ENCODE peak calls at places on chromosomes 16 and 17, in nine cellular contexts. U is NCI-H1105 treated with DMSO at 0.1 percent for 48 hours; T is T-helper 2 cell; W is astrocyte of the spinal cord; E is activated naive CD4-positive, alpha-beta T cell treated with anti-CD3 and anti-CD28 coated beads for 36 hours; P is AML-193; S is upper lobe of right lung; O is endothelial cell; F is CD8-positive, alpha-beta T cell. M is an unnamed sample.

GRCh38 chr17:13523164-13523563 is 78.6 kb downstream of the HS3ST3A1 start:
- DNase-seq in S (no peak), U (no peak), E (no peak), W (no peak), T (no peak), F (no peak), O (no peak), P (no peak), M (no peak)

GRCh38 chr16:65754799-65755691 is 611.4 kb upstream of the CDH5 start:
- DNase-seq in U (no peak), S (no peak), T (no peak), F (no peak), E (no peak), W (no peak), O (no peak), P (no peak), M (no peak)

GRCh38 chr17:47413872-47414271 is 90.1 kb downstream of the EFCAB13 start:
- DNase-seq in E (no peak), P (no peak), F (no peak), O (no peak), T (no peak), W (no peak), U (no peak), S (no peak), M (no peak)

GRCh38 chr16:66872927-66873684 is 7.2 kb upstream of the PDP2 start:
- DNase-seq in U (peak), E (peak), W (peak), O (peak), T (peak), S (peak), F (peak), P (peak), M (peak)

GRCh38 chr16:52466998-52467397 is 79.9 kb downstream of the TOX3 start:
- DNase-seq in E (no peak), P (no peak), O (no peak), W (no peak), U (peak), S (no peak), T (no peak), F (no peak), M (no peak)

GRCh38 chr16:50304467-50305440 is 38.4 kb downstream of the ADCY7 start:
- DNase-seq in U (no peak), P (no peak), F (no peak), S (peak), E (peak), O (no peak), W (no peak), T (no peak), M (no peak)

GRCh38 chr17:7989781-7990655 is 12.4 kb upstream of the GUCY2D start:
- DNase-seq in S (peak), T (peak), W (peak), O (peak), F (peak), U (peak), E (peak), P (peak), M (peak)

GRCh38 chr16:71474864-71475263 is 12.8 kb upstream of the ZNF23 start:
- DNase-seq in E (no peak), P (no peak), T (no peak), O (no peak), W (peak), F (no peak), U (no peak), S (no peak), M (no peak)

GRCh38 chr16:89695875-89696597 is 5.5 kb downstream of the SPATA2L start:
- DNase-seq in T (no peak), E (no peak), F (no peak), S (no peak), U (no peak), O (no peak), P (no peak), W (no peak), M (no peak)

GRCh38 chr16:87178977-87179376 is 138.2 kb downstream of the C16orf95 start:
- DNase-seq in O (peak), P (no peak), W (peak), S (no peak), F (no peak), E (no peak), U (no peak), T (no peak), M (peak)

GRCh38 chr16:67087291-67087690 is 22.4 kb upstream of the PHAF1 start:
- DNase-seq in P (no peak), F (no peak), O (no peak), W (no peak), S (no peak), E (no peak), U (no peak), T (no peak), M (no peak)

GRCh38 chr17:70271672-70272071 is 102.3 kb downstream of the KCNJ2 start:
- DNase-seq in P (no peak), O (no peak), S (no peak), W (no peak), T (no peak), U (no peak), F (no peak), E (no peak), M (no peak)

GRCh38 chr17:49547566-49547965 is 28.1 kb upstream of the NXPH3 start:
- DNase-seq in P (no peak), E (no peak), F (no peak), O (no peak), U (no peak), T (no peak), W (no peak), S (no peak), M (no peak)

GRCh38 chr17:74303300-74303699 is 22.7 kb upstream of the KIF19 start:
- DNase-seq in U (no peak), O (no peak), E (no peak), W (no peak), S (no peak), F (no peak), T (no peak), P (peak), M (no peak)

GRCh38 chr16:89572042-89572441 is 3.5 kb upstream of the CPNE7 start:
- DNase-seq in E (no peak), P (no peak), S (no peak), T (no peak), O (no peak), W (no peak), U (no peak), F (no peak), M (no peak)

GRCh38 chr16:5019775-5020174 is 14.0 kb downstream of the NAGPA start:
- DNase-seq in T (no peak), U (no peak), S (no peak), O (no peak), E (no peak), W (no peak), F (no peak), P (no peak), M (no peak)